ENCODE peak calls at places on chromosome 20, in four cellular contexts. S, J, L and H are unnamed samples.

GRCh38 chr20:62890444-62890843 is 28.8 kb upstream of the TCFL5 start:
- DNase-seq in S (no peak), J (no peak), L (no peak), H (no peak)

GRCh38 chr20:34549291-34549928 is 9.1 kb upstream of the MAP1LC3A start:
- DNase-seq in S (no peak), J (no peak), L (no peak), H (no peak)

GRCh38 chr20:22775671-22776139 is 191.3 kb upstream of the FOXA2 start:
- DNase-seq in S (no peak), J (peak), L (no peak), H (peak)

GRCh38 chr20:9021699-9022098 is 47.2 kb upstream of the PLCB4 start:
- DNase-seq in S (no peak), J (no peak), L (peak), H (no peak)

GRCh38 chr20:13877789-13878188 is 93.0 kb downstream of the NDUFAF5 start:
- DNase-seq in S (no peak), J (no peak), L (no peak), H (no peak)

GRCh38 chr20:29079769-29080690 is 2177.4 kb upstream of the DEFB115 start:
- DNase-seq in S (peak), J (peak), L (peak), H (peak)

GRCh38 chr20:61134286-61135035 is 117.6 kb upstream of the CDH4 start:
- DNase-seq in S (no peak), J (no peak), L (no peak), H (no peak)

GRCh38 chr20:61753196-61753942 is 312.3 kb downstream of the TAF4 start:
- DNase-seq in S (peak), J (no peak), L (no peak), H (peak)

GRCh38 chr20:34755367-34755766 is 51.2 kb downstream of the TP53INP2 start:
- DNase-seq in S (no peak), J (no peak), L (no peak), H (no peak)

GRCh38 chr20:63134201-63134612 is 81.7 kb downstream of the YTHDF1 start:
- DNase-seq in S (no peak), J (no peak), L (no peak), H (no peak)

GRCh38 chr20:51536116-51537069 is 6.1 kb downstream of the NFATC2 start:
- DNase-seq in S (no peak), J (no peak), L (no peak), H (no peak)

GRCh38 chr20:35363190-35363589 is 48.6 kb downstream of the UQCC1 start:
- DNase-seq in S (no peak), J (no peak), L (no peak), H (no peak)

GRCh38 chr20:11394145-11394833 is 523.4 kb upstream of the BTBD3 start:
- DNase-seq in S (peak), J (no peak), L (no peak), H (no peak)

GRCh38 chr20:55054443-55054842 is 579.0 kb downstream of the DOK5 start:
- DNase-seq in S (no peak), J (no peak), L (no peak), H (peak)

GRCh38 chr20:32368930-32369329 is 10.8 kb downstream of the ASXL1 start:
- DNase-seq in S (no peak), J (no peak), L (no peak), H (no peak)

GRCh38 chr20:43917380-43917779 is 2.7 kb downstream of the TOX2 start:
- DNase-seq in S (no peak), J (no peak), L (no peak), H (no peak)

GRCh38 chr20:33770005-33770404 is 38.2 kb downstream of the ZNF341 start:
- DNase-seq in S (no peak), J (no peak), L (peak), H (no peak)

GRCh38 chr20:20487811-20488210 is 119.9 kb downstream of the INSM1 start:
- DNase-seq in S (peak), J (no peak), L (no peak), H (no peak)

GRCh38 chr20:33441142-33441955 is 2.2 kb downstream of the SNTA1 start:
- DNase-seq in S (no peak), J (no peak), L (no peak), H (no peak)

GRCh38 chr20:18007534-18008292 is 38.9 kb downstream of the MGME1 start:
- DNase-seq in S (no peak), J (no peak), L (peak), H (no peak)

GRCh38 chr20:58886546-58886945 is 34.0 kb downstream of the GNAS start:
- DNase-seq in S (no peak), J (no peak), L (no peak), H (no peak)

GRCh38 chr20:51985013-51985415 is 182.7 kb upstream of the SALL4 start:
- DNase-seq in S (peak), J (peak), L (peak), H (peak)

GRCh38 chr20:44186201-44186600 is 787 bp downstream of the JPH2 start:
- DNase-seq in S (no peak), J (no peak), L (peak), H (no peak)

GRCh38 chr20:35992713-35993335 is 24.4 kb downstream of the CNBD2 start:
- DNase-seq in S (no peak), J (peak), L (peak), H (no peak)

GRCh38 chr20:10093087-10093591 is 58.4 kb downstream of the ANKEF1 start:
- DNase-seq in S (no peak), J (peak), L (no peak), H (no peak)

GRCh38 chr20:32672982-32673727 is 586 bp downstream of the C20orf203 start:
- DNase-seq in S (no peak), J (no peak), L (no peak), H (no peak)

GRCh38 chr20:32149566-32150170 is 40.2 kb downstream of the TM9SF4 start:
- DNase-seq in S (no peak), J (no peak), L (no peak), H (no peak)

GRCh38 chr20:58890454-58891075 is 38.0 kb downstream of the GNAS start:
- DNase-seq in S (no peak), J (peak), L (peak), H (peak)

DNA sequence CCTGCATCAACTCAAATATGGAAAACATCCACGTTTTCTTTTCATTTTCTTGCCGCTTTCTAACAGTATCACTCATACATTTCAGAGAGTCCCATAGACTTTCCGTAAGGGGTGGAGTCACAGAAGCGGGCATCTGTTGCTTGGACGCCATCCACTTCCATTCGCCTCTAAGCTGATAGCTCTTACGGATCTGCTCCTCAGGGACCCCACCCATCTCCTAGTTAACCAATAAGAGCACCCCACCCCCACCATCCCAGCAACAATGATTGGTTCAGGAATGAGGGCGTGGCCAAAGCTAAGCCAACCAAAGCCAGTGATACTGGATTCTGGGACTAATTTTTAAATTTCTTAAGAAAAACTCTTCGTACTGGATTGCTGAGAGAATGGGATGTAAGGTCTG is 42.4 kb downstream of the SLC2A10 start:
- DNase-seq in S (no peak), J (peak), L (no peak), H (no peak)
- H3K4me3 ChIP-seq in S (no peak), J (no peak), L (no peak), H (no peak)

DNA sequence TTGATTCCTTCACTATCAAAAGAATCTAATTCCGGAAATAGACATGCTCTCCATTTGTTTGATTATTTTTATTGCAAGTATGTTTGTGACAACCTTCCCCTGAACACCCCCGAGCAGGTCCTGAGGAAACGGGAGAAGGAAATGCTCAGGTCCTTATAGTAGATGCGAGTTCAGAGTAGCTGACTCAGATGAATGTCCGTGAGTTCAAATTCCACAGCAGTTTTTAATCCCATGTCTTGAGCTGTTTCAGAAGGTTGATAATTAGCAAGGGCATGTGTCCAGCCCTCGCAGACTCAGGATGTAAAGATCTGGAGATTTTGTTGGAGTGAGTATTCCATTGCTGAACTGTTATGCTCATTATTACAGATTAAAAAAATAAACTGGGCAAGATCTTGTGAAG is 169.3 kb downstream of the BCAS1 start:
- DNase-seq in S (no peak), J (peak), L (no peak), H (peak)
- H3K4me3 ChIP-seq in S (no peak), J (no peak), L (no peak), H (no peak)

GRCh38 chr20:5735845-5736530 is 14.2 kb upstream of the SHLD1 start:
- DNase-seq in S (no peak), J (no peak), L (peak), H (no peak)
- H3K4me3 ChIP-seq in S (no peak), J (no peak), L (no peak), H (no peak)

GRCh38 chr20:48819813-48820648 is 7.8 kb downstream of the PREX1 start:
- DNase-seq in S (no peak), J (no peak), L (no peak), H (no peak)
- H3K4me3 ChIP-seq in S (no peak), J (no peak), L (no peak), H (no peak)

GRCh38 chr20:50020283-50020682 is 37.5 kb downstream of the SNAI1 start:
- DNase-seq in S (no peak), J (peak), L (no peak), H (no peak)

GRCh38 chr20:50026746-50027575 is 44.2 kb downstream of the SNAI1 start:
- DNase-seq in S (no peak), J (no peak), L (no peak), H (no peak)

GRCh38 chr20:50023116-50023802 is 40.5 kb downstream of the SNAI1 start:
- DNase-seq in S (no peak), J (no peak), L (no peak), H (no peak)

GRCh38 chr20:50019466-50020256 is 36.9 kb downstream of the SNAI1 start:
- DNase-seq in S (no peak), J (no peak), L (peak), H (no peak)

GRCh38 chr20:50022676-50023075 is 39.9 kb downstream of the SNAI1 start:
- DNase-seq in S (no peak), J (no peak), L (no peak), H (no peak)
- H3K4me3 ChIP-seq in S (no peak), J (no peak), L (no peak), H (no peak)

GRCh38 chr20:57694481-57694880 is 15.3 kb downstream of the PMEPA1 start:
- DNase-seq in S (no peak), J (no peak), L (no peak), H (no peak)
- H3K4me3 ChIP-seq in S (no peak), J (no peak), L (no peak), H (no peak)

GRCh38 chr20:37892001-37892400 is 10.9 kb upstream of the VSTM2L start:
- DNase-seq in S (no peak), J (no peak), L (no peak), H (no peak)
- H3K4me3 ChIP-seq in S (no peak), J (no peak), L (no peak), H (no peak)

GRCh38 chr20:25538838-25539665 is 46.3 kb downstream of the NINL start:
- DNase-seq in S (no peak), J (no peak), L (no peak), H (no peak)

GRCh38 chr20:25541676-25542075 is 43.7 kb downstream of the NINL start:
- DNase-seq in S (no peak), J (no peak), L (no peak), H (no peak)

GRCh38 chr20:25540273-25540672 is 45.1 kb downstream of the NINL start:
- DNase-seq in S (no peak), J (no peak), L (peak), H (no peak)

GRCh38 chr20:25537890-25538289 is 47.4 kb downstream of the NINL start:
- DNase-seq in S (no peak), J (no peak), L (no peak), H (no peak)

GRCh38 chr20:25539742-25540201 is 45.6 kb downstream of the NINL start:
- DNase-seq in S (no peak), J (no peak), L (no peak), H (no peak)
- H3K4me3 ChIP-seq in S (no peak), J (no peak), L (peak), H (peak)

GRCh38 chr20:49283703-49284625 is 6.1 kb upstream of the ZNFX1 start:
- DNase-seq in S (no peak), J (no peak), L (no peak), H (no peak)
- H3K4me3 ChIP-seq in S (no peak), J (peak), L (no peak), H (no peak)